ENCODE peak calls at places on chromosomes 16 and 17, in nine cellular contexts. I, K, M, N, W, S, L, R and Q are unnamed samples.

GRCh38 chr16:28585674-28586073 is 11.2 kb downstream of the SULT1A2 start:
- DNase-seq in I (no peak), W (no peak), L (no peak), S (no peak), M (no peak), N (no peak), K (no peak), R (no peak), Q (no peak)

GRCh38 chr16:2212362-2213324 is 2.0 kb upstream of the BRICD5 start:
- DNase-seq in I (no peak), K (no peak), R (no peak), S (no peak), N (no peak), M (no peak), L (no peak), W (no peak), Q (no peak)

GRCh38 chr17:75692976-75693375 is 25.8 kb downstream of the SAP30BP start:
- DNase-seq in L (no peak), S (no peak), M (no peak), W (no peak), R (no peak), I (no peak), N (no peak), K (no peak), Q (no peak)

GRCh38 chr16:73092236-73092781 is 44.4 kb upstream of the ZFHX3 start:
- DNase-seq in S (no peak), M (no peak), N (no peak), W (no peak), L (no peak), I (no peak), K (no peak), R (no peak), Q (no peak)

GRCh38 chr16:80902306-80903154 is 98.1 kb upstream of the CDYL2 start:
- DNase-seq in S (no peak), K (no peak), W (no peak), L (no peak), M (no peak), R (no peak), N (no peak), I (no peak), Q (no peak)

GRCh38 chr16:86929149-86929871 is 351.0 kb downstream of the FOXL1 start:
- DNase-seq in R (peak), S (no peak), L (no peak), M (no peak), N (no peak), I (no peak), W (no peak), K (no peak), Q (no peak)

GRCh38 chr17:60817187-60817586 is 139.5 kb downstream of the BCAS3 start:
- DNase-seq in K (no peak), L (no peak), W (no peak), N (peak), M (no peak), S (no peak), I (no peak), R (peak), Q (no peak)

GRCh38 chr17:75238684-75239191 is 22.7 kb downstream of the GGA3 start:
- DNase-seq in I (peak), S (no peak), W (peak), N (no peak), K (peak), M (peak), R (peak), L (peak), Q (no peak)

GRCh38 chr16:67260426-67261063 is 11.8 kb downstream of the SLC9A5 start:
- DNase-seq in N (no peak), S (no peak), K (no peak), R (peak), W (peak), L (no peak), I (no peak), M (no peak), Q (no peak)

GRCh38 chr16:75203667-75204409 is 3.1 kb downstream of the CTRB2 start:
- DNase-seq in S (no peak), N (no peak), I (no peak), W (peak), L (no peak), R (no peak), M (no peak), K (no peak), Q (no peak)

GRCh38 chr17:7750321-7750821 is 32.8 kb downstream of the DNAH2 start:
- DNase-seq in R (peak), M (no peak), W (no peak), K (no peak), L (no peak), S (no peak), N (peak), I (no peak), Q (no peak)

GRCh38 chr16:2468725-2469398 is 2.2 kb upstream of the NTN3 start:
- DNase-seq in K (no peak), S (no peak), W (peak), I (no peak), R (no peak), M (no peak), N (no peak), L (peak), Q (peak)

GRCh38 chr17:72381597-72382397 is 261.0 kb downstream of the SOX9 start:
- DNase-seq in W (no peak), S (no peak), M (no peak), K (no peak), L (peak), R (no peak), I (no peak), N (no peak), Q (peak)

GRCh38 chr16:20850981-20851380 is 44.7 kb downstream of the REXO5 start:
- DNase-seq in W (no peak), R (no peak), L (no peak), K (no peak), N (no peak), S (no peak), M (no peak), I (no peak), Q (no peak)

GRCh38 chr16:14111713-14112538 is 40.8 kb downstream of the MRTFB start:
- DNase-seq in R (peak), L (peak), K (no peak), M (no peak), W (no peak), N (no peak), S (no peak), I (no peak), Q (peak)

GRCh38 chr17:38602453-38602852 is 3.3 kb downstream of the SRCIN1 start:
- DNase-seq in S (no peak), M (no peak), K (no peak), N (no peak), W (no peak), I (no peak), R (no peak), L (no peak), Q (no peak)

GRCh38 chr17:42067371-42068180 is 17.2 kb upstream of the C17orf113 start:
- DNase-seq in K (peak), M (peak), L (peak), W (peak), R (peak), N (no peak), S (peak), I (peak), Q (no peak)

GRCh38 chr17:4739122-4740024 is at the start of the genes CXCL16 and ZMYND15:
- DNase-seq in W (peak), K (peak), I (peak), S (peak), N (no peak), M (no peak), L (peak), R (peak), Q (no peak)

GRCh38 chr17:36016555-36016954 is 1.2 kb downstream of the CCL23 start:
- DNase-seq in S (no peak), R (no peak), M (no peak), L (no peak), N (no peak), I (no peak), W (no peak), K (no peak), Q (no peak)

GRCh38 chr17:51229889-51230288 is 30.0 kb downstream of the MBTD1 start:
- DNase-seq in M (no peak), N (no peak), W (no peak), L (no peak), S (no peak), I (no peak), K (no peak), R (no peak), Q (no peak)

GRCh38 chr17:46774108-46774737 is 44.3 kb downstream of the WNT3 start:
- DNase-seq in W (no peak), M (no peak), N (no peak), I (no peak), S (no peak), R (no peak), L (no peak), K (no peak), Q (no peak)

GRCh38 chr17:61556224-61557188 is 34.5 kb downstream of the NACA2 start:
- DNase-seq in K (no peak), R (no peak), W (no peak), S (no peak), L (no peak), N (no peak), I (no peak), M (no peak), Q (no peak)

GRCh38 chr16:89741342-89742014 is 20.1 kb downstream of the ZNF276 start:
- DNase-seq in S (no peak), M (no peak), L (no peak), N (no peak), I (no peak), W (no peak), R (no peak), K (no peak), Q (no peak)

GRCh38 chr16:21001262-21001661 is 100.7 kb downstream of the LYRM1 start:
- DNase-seq in N (no peak), I (no peak), M (no peak), K (no peak), W (peak), L (no peak), R (peak), S (no peak), Q (no peak)

GRCh38 chr16:72853575-72853974 is 194.4 kb downstream of the ZFHX3 start:
- DNase-seq in W (no peak), R (no peak), N (no peak), K (no peak), L (no peak), M (no peak), I (no peak), S (no peak), Q (no peak)

GRCh38 chr17:7004398-7005253 is 7.8 kb upstream of the RNASEK start:
- DNase-seq in M (no peak), R (peak), W (peak), K (no peak), N (no peak), I (no peak), S (no peak), L (peak), Q (peak)

GRCh38 chr17:66549731-66550207 is 247.4 kb downstream of the PRKCA start:
- DNase-seq in N (peak), M (no peak), W (no peak), K (no peak), S (no peak), L (no peak), I (no peak), R (peak), Q (no peak)

GRCh38 chr16:75479421-75479990 is 15.0 kb upstream of the TMEM170A start:
- DNase-seq in K (no peak), S (no peak), R (no peak), W (no peak), M (no peak), L (no peak), I (no peak), N (no peak), Q (no peak)

GRCh38 chr16:57245472-57246113 is 534 bp downstream of the ARL2BP start:
- DNase-seq in S (no peak), L (no peak), W (peak), N (no peak), M (no peak), K (no peak), R (peak), I (no peak), Q (no peak)

GRCh38 chr16:84647830-84648594 is at the start of gene KLHL36:
- DNase-seq in R (peak), W (peak), I (peak), K (peak), M (peak), N (no peak), S (peak), L (no peak), Q (no peak)

GRCh38 chr17:63316100-63316499 is 130.0 kb downstream of the CYB561 start:
- DNase-seq in R (no peak), I (no peak), L (no peak), N (no peak), M (no peak), S (no peak), W (no peak), K (no peak), Q (no peak)

GRCh38 chr16:66425651-66426050 is 1.4 kb upstream of the BEAN1 start:
- DNase-seq in W (no peak), L (no peak), K (no peak), R (no peak), I (no peak), M (no peak), N (no peak), S (no peak), Q (no peak)

GRCh38 chr16:87076950-87077749 is 240.0 kb downstream of the C16orf95 start:
- DNase-seq in W (peak), L (no peak), S (no peak), R (no peak), I (peak), K (no peak), M (peak), N (no peak), Q (no peak)

GRCh38 chr17:67974598-67975066 is 21.6 kb downstream of the C17orf58 start:
- DNase-seq in S (no peak), N (no peak), K (no peak), W (no peak), I (no peak), L (no peak), M (no peak), R (no peak), Q (no peak)

GRCh38 chr17:78300962-78301820 is 58.7 kb downstream of the SOCS3 start:
- DNase-seq in R (no peak), I (no peak), L (no peak), S (no peak), M (no peak), K (no peak), W (no peak), N (no peak), Q (no peak)

GRCh38 chr16:83574388-83574787 is 233.4 kb upstream of the HSBP1 start:
- DNase-seq in L (no peak), K (no peak), N (peak), W (no peak), I (no peak), M (no peak), R (peak), S (no peak), Q (no peak)

GRCh38 chr17:44334315-44335181 is 9.9 kb upstream of the SLC25A39 start:
- DNase-seq in S (no peak), L (no peak), N (no peak), M (no peak), K (no peak), R (no peak), W (no peak), I (no peak), Q (no peak)

GRCh38 chr16:2437032-2437790 is 8.0 kb downstream of the CCNF start:
- DNase-seq in S (no peak), R (no peak), N (no peak), M (no peak), K (no peak), I (no peak), L (no peak), W (no peak), Q (no peak)

GRCh38 chr17:68775338-68775737 is 174.2 kb upstream of the FAM20A start:
- DNase-seq in S (no peak), L (no peak), M (no peak), W (no peak), I (no peak), R (no peak), N (no peak), K (no peak), Q (no peak)